ENCODE peak calls at places on chromosome 11, in four cellular contexts. G is AG04450; K is naive thymus-derived CD4-positive, alpha-beta T cell; N is dorsolateral prefrontal cortex. J is an unnamed sample.

GRCh38 chr11:82818399-82819043 is 81.7 kb downstream of the PRCP start:
- DNase-seq in G (no peak), K (no peak), N (no peak), J (peak; percentile 9)

GRCh38 chr11:65314501-65315203 is at the start of gene CDC42EP2:
- DNase-seq in G (no peak), K (peak; percentile 51), N (peak; percentile 91), J (peak; percentile 89)

GRCh38 chr11:111957663-111958415 is 20.7 kb downstream of the DIXDC1 start:
- DNase-seq in G (no peak), K (no peak), N (no peak), J (no peak)

GRCh38 chr11:133029096-133029495 is 503.2 kb downstream of the OPCML start:
- DNase-seq in G (no peak), K (no peak), N (no peak), J (no peak)

GRCh38 chr11:9566561-9567063 is 6.9 kb upstream of the WEE1 start:
- DNase-seq in G (no peak), K (no peak), N (no peak), J (no peak)

GRCh38 chr11:78346799-78347198 is 70.8 kb downstream of the GAB2 start:
- DNase-seq in G (no peak), K (no peak), N (no peak), J (no peak)

GRCh38 chr11:17352925-17353227 is 1.3 kb downstream of the NCR3LG1 start:
- DNase-seq in G (no peak), K (peak; percentile 27), N (no peak), J (peak; percentile 74)

GRCh38 chr11:44748606-44749005 is 21.8 kb downstream of the TSPAN18 start:
- DNase-seq in G (no peak), K (no peak), N (no peak), J (no peak)

GRCh38 chr11:72398058-72398758 is 36.1 kb downstream of the CLPB start:
- DNase-seq in G (no peak), K (no peak), N (no peak), J (no peak)

GRCh38 chr11:72397333-72397732 is 37.0 kb downstream of the CLPB start:
- DNase-seq in G (no peak), K (no peak), N (no peak), J (no peak)

GRCh38 chr11:72393303-72393702 is 41.0 kb downstream of the CLPB start:
- DNase-seq in G (no peak), K (no peak), N (no peak), J (no peak)

GRCh38 chr11:72394456-72394855 is 39.9 kb downstream of the CLPB start:
- DNase-seq in G (no peak), K (no peak), N (no peak), J (no peak)

DNA sequence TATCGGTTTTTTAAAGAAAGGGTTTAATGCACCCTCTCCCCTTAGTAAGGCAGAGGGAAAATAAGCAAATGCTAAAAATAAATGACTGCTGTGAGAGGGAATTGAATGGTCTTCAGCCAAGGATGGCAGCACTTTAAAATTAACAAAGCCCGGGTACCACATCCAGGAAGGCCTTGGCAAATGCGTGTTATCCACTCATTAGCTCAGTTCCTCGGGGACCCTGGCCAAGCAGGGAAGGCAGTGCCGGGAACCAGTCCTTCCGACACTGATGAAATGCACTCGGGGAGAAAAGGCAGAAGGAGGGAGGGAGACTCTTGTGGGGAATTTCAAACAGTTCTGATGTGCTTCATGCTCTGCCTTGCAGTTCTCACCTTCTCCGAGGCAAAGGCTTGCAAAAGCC is 38.3 kb downstream of the CLPB start:
- DNase-seq in G (no peak), K (no peak), N (no peak), J (no peak)
- H3K4me3 ChIP-seq in G (no peak overlapping the region), K (no peak overlapping the region), N (no peak overlapping the region), J (no peak overlapping the region)

GRCh38 chr11:114063149-114063828 is 3.8 kb downstream of the ZBTB16 start:
- DNase-seq in G (no peak), K (no peak), N (no peak), J (no peak)
- H3K27me3 ChIP-seq in G (peaks cover 40% of the 10 kb centered on the region), K (no peaks in the 10 kb centered on the region), N (no peaks in the 10 kb centered on the region), J (no peaks in the 10 kb centered on the region)

DNA sequence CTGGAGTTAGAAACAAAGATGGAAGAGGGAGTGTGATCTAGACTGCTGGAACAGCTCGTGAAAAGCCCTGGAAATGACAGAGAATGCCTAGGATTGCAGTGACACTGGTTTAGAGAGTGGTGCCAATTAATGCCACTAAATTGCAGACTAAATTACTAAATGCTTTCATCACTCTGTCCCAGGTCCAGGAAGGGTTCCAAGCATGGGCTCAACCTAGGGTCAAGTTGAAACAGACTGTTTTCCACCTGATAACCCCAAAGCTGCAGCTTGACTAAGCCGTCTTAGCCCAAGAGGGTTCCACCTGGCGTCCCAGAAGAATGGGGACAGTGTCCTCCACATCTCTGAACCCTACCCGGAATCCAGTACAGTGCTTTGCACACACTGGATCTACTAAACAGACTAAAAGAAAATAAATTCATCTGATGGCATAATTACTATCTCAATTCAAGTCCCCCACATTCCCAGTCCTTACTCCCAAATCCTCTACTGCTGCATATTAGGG is 1.1 kb upstream of the CRY2 start:
- DNase-seq in G (no peak), K (no peak), N (no peak), J (no peak)
- H3K4me3 ChIP-seq in G (no peak overlapping the region), K (peak overlapping the region; percentile 85), N (peak overlapping the region; percentile 98), J (no peak overlapping the region)

GRCh38 chr11:3200388-3201111 is 18.1 kb downstream of the MRGPRG start:
- DNase-seq in G (no peak), K (no peak), N (peak; percentile 5), J (no peak)
- H3K27me3 ChIP-seq in G (peaks cover 63% of the 10 kb centered on the region), K (no peaks in the 10 kb centered on the region), N (peaks cover 55% of the 10 kb centered on the region), J (peaks cover 3% of the 10 kb centered on the region)

DNA sequence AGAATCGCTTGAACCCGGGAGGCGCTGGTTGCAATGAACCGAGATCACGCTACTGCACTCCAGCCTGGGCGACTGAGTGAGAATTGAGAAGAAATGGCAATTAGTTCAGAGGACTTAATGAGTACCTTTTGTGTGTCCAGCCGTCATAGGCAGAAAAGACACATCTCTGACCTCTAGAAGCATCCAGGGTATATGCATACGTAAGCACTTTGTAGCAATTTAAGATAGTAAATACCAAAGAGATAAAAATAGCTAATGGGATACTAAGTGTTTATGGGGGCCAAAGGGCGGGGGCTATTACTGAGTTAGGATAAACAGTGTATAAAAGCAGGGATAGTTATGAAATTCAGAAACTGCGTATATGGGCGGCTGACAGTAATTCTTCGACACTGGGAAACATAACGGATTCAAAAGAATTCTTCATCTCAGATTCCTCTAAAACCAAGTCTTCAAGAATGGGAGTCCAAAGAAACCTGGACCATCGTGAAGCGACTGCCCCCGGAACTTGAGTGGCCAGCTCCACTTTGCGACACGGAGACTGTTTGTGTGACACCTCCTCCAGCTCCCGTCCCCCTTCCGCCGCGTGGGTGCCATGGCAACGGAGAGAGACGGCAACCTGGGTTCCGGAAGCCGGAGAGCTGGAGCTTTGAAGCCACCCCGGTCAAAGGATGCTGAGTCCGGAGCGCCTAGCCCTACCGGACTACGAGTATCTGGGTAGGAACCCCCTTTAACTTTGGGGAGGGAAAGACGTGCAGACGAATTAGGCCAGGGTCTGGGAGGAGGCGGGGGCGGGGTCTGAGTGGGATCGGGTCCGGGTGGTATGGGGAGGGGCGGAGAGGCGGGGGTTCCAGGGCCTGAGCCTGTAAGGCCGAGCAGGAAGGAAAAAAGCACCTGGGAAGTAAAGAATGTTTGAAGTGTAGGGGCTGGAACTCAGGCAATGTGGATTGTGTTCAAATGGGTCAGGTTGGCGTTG is at the start of gene CSTPP1:
- DNase-seq in G (peak; percentile 86), K (peak; percentile 89), N (peak; percentile 83), J (peak; percentile 97)
- H3K4me3 ChIP-seq in G (peak within 1 kb of the TSS; percentile 83), K (peak within 1 kb of the TSS; percentile 76), N (peak within 1 kb of the TSS; percentile 72), J (peak within 1 kb of the TSS; percentile 63)

DNA sequence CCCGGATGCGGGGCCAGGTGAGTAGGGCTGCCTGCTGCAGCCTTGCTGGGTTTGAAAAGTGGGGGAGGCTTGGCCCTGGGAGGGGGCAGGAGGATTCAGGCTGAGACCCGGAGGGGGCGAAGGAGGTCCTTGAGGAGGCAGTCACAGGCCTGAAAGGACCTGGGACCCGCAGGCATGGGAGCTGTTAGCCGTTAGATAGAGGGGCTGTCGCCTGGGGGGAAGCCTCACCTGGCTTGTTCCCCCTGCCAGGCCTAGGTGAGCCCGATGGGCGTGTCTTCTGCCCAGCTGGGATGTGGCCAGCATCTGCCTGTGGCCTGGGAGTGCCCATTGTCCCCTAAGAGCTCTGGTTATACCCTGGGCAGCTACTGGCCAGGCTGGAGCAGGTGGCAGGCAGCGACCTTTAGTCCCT is 1.8 kb upstream of the DUSP8 start:
- DNase-seq in G (no peak), K (peak; percentile 38), N (no peak), J (no peak)
- H3K27me3 ChIP-seq in G (peaks cover 31% of the 10 kb centered on the region), K (no peaks in the 10 kb centered on the region), N (no peaks in the 10 kb centered on the region), J (no peaks in the 10 kb centered on the region)

GRCh38 chr11:27444801-27445215 is 27.8 kb downstream of the LGR4 start:
- DNase-seq in G (no peak), K (no peak), N (no peak), J (no peak)
- H3K4me3 ChIP-seq in G (no peak overlapping the region), K (no peak overlapping the region), N (no peak overlapping the region), J (no peak overlapping the region)

DNA sequence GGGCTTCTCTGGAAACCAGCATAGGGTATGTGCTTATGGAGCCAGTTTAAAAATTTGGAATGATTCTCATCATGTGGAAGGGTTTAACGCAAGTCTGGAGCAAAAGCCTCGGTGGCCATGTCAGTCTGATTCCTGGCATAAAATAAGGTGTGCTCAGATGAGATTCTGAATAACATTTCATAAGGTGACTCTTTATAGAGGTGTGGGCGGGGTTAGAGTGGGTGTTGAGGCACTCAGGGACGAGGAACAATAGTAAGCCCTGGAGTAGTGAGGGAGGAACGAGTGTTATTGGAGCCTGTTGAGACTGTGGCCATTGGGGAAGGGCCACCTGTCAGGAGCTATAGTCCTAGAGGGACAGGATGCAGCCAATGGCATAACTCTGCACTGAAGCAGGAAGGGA is 13.0 kb upstream of the KIRREL3 start:
- DNase-seq in G (no peak), K (no peak), N (no peak), J (no peak)
- H3K27me3 ChIP-seq in G (peaks cover 7% of the 10 kb centered on the region), K (no peaks in the 10 kb centered on the region), N (no peaks in the 10 kb centered on the region), J (no peaks in the 10 kb centered on the region)

J was measured in small intestine.